ENCODE peak calls at places on chromosomes 2 and 18, in four cellular contexts. W is neuronal stem cell, S is mesendoderm, P is left ventricle myocardium inferior. Z is an unnamed sample.

GRCh38 chr2:109285244-109285651 is 156.2 kb downstream of the SH3RF3 start:
- DNase-seq in W (no peak), S (no peak), P (no peak), Z (no peak)

GRCh38 chr2:219059725-219060682 is 717 bp downstream of the IHH start:
- DNase-seq in W (no peak), S (peak; percentile 8), P (no peak), Z (no peak)

GRCh38 chr18:64273724-64274123 is 124.8 kb upstream of the LINC00305 start:
- DNase-seq in W (peak; percentile 12), S (peak; percentile 52), P (no peak), Z (no peak)

GRCh38 chr18:75183973-75184372 is 25.0 kb downstream of the PTGR3 start:
- DNase-seq in W (no peak), S (no peak), P (no peak), Z (no peak)

GRCh38 chr2:101325425-101325824 is 16.9 kb upstream of the RNF149 start:
- DNase-seq in W (no peak), S (no peak), P (no peak), Z (no peak)

GRCh38 chr2:215140166-215140707 is 1.8 kb upstream of the ABCA12 start:
- DNase-seq in W (no peak), S (no peak), P (no peak), Z (no peak)

GRCh38 chr18:11976882-11977281 is 4.4 kb upstream of the IMPA2 start:
- DNase-seq in W (no peak), S (no peak), P (no peak), Z (no peak)

GRCh38 chr18:62812242-62812641 is 96.9 kb downstream of the PHLPP1 start:
- DNase-seq in W (no peak), S (no peak), P (no peak), Z (no peak)

GRCh38 chr2:105691942-105692341 is 52.8 kb upstream of the NCK2 start:
- DNase-seq in W (no peak), S (no peak), P (no peak), Z (no peak)

DNA sequence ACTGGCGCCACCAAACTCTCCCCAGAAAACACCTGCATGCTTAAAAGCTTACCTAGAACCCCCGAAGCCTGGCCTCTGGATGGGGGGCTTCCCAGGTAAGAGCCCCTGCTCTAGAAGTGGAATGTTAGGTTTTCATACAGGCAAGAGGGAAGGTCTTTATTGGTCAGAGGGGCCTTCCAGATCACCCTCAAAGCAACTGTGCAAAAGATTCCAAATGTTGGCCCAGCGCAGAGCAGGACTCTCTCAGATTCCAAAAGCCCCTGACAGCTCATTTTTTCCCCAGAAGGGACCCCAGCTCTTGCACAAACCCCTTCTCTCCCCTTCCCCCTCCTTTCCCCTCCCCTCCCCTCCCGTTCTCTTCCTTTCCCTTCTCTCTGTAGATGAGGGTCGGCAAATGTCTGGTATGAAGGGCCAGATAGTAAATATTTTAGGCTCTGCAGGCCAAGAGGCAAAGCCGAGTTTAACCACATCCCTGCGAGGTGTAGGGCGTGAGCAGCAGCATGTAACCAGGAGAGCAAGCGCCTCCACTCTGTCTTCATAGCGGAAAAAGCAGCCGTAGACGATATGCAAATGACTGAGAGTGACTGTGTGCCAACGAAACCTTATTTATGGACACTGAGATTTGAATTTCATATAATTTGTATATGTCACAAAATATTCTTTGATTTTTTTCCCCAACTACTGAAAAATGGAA is 116.9 kb downstream of the SMAD7 start:
- DNase-seq in W (no peak), S (no peak), P (no peak), Z (peak; percentile 18)
- H3K4me3 ChIP-seq in W (no peak overlapping the region), S (no peak overlapping the region), P (no peak overlapping the region), Z (peak overlapping the region; percentile 74)

GRCh38 chr18:54154231-54154630 is 70.2 kb downstream of the MBD2 start:
- DNase-seq in W (no peak), S (no peak), P (no peak), Z (no peak)
- H3K36me3 ChIP-seq in W (peaks cover 11% of the 10 kb centered on the region), S (no peaks in the 10 kb centered on the region), P (peaks cover 71% of the 10 kb centered on the region), Z (peaks cover 69% of the 10 kb centered on the region)

GRCh38 chr2:197198890-197199289 is 111.7 kb downstream of the ANKRD44 start:
- DNase-seq in W (no peak), S (no peak), P (peak; percentile 47), Z (peak; percentile 95)
- H3K4me3 ChIP-seq in W (no peak overlapping the region), S (no peak overlapping the region), P (peak overlapping the region; percentile 31), Z (peak overlapping the region; percentile 72)

GRCh38 chr2:238039985-238040384 is 20.8 kb upstream of the SCLY start:
- DNase-seq in W (no peak), S (no peak), P (no peak), Z (no peak)
- H3K36me3 ChIP-seq in W (peaks cover 86% of the 10 kb centered on the region), S (no peaks in the 10 kb centered on the region), P (peaks cover 89% of the 10 kb centered on the region), Z (peaks cover 54% of the 10 kb centered on the region)

DNA sequence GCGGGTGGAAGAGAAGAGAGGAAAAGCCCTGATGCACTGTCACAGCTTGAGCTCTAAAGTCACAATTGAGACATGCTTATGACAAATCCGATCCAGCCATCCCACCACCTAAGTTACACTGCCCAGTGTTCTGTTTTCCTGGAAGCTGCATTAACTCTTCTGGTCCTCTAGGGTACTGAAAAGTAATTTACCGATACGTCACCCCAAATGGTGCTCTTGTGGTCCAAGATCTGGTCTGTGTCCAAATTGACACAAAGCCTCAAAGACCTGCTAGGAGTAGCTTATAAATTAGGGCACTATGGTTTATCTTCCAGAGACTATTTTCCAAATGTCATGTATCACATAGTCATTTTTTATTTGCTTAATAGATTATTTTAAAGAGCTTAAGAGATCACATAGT is 186.7 kb upstream of the ETAA1 start:
- DNase-seq in W (no peak), S (peak; percentile 17), P (no peak), Z (no peak)
- H3K4me3 ChIP-seq in W (no peak overlapping the region), S (no peak overlapping the region), P (no peak overlapping the region), Z (no peak overlapping the region)

DNA sequence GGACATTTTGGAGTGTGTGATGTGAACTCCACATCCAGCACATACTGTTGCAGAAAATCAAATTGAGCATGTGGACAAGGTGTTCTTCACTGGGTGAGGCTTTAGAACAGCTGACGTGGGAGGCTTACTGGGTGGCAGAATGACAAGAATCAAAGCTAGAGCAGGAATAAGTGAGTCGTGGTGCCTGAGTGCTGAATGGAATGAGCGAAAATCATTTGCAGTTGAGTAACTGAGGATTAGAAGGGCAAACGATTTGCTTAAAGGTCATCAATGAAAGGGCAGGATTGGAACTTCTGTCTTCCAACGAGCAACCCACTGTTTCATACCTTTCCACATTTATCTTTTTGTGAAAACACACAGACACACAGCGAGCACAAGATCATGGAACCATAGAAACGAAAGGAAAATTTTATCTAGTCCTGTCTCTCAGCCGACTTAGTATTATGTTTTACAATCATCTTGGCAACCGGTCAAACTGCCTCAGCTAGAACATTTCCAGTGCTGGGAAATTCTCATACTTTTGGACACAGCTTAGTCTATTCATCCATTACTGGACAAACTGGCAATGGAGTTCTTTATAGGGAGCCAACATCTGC is 7.2 kb upstream of the DAW1 start:
- DNase-seq in W (no peak), S (no peak), P (no peak), Z (no peak)
- H3K36me3 ChIP-seq in W (no peaks in the 10 kb centered on the region), S (no peaks in the 10 kb centered on the region), P (no peaks in the 10 kb centered on the region), Z (no peaks in the 10 kb centered on the region)

GRCh38 chr2:9656270-9656766 is 25.5 kb upstream of the YWHAQ start:
- DNase-seq in W (no peak), S (peak; percentile 84), P (no peak), Z (no peak)

GRCh38 chr2:9653485-9654271 is 22.9 kb upstream of the YWHAQ start:
- DNase-seq in W (no peak), S (no peak), P (no peak), Z (no peak)

GRCh38 chr2:9657083-9657482 is 26.3 kb upstream of the YWHAQ start:
- DNase-seq in W (no peak), S (no peak), P (no peak), Z (no peak)

GRCh38 chr2:9654429-9655100 is 23.8 kb upstream of the YWHAQ start:
- DNase-seq in W (no peak), S (no peak), P (no peak), Z (no peak)

DNA sequence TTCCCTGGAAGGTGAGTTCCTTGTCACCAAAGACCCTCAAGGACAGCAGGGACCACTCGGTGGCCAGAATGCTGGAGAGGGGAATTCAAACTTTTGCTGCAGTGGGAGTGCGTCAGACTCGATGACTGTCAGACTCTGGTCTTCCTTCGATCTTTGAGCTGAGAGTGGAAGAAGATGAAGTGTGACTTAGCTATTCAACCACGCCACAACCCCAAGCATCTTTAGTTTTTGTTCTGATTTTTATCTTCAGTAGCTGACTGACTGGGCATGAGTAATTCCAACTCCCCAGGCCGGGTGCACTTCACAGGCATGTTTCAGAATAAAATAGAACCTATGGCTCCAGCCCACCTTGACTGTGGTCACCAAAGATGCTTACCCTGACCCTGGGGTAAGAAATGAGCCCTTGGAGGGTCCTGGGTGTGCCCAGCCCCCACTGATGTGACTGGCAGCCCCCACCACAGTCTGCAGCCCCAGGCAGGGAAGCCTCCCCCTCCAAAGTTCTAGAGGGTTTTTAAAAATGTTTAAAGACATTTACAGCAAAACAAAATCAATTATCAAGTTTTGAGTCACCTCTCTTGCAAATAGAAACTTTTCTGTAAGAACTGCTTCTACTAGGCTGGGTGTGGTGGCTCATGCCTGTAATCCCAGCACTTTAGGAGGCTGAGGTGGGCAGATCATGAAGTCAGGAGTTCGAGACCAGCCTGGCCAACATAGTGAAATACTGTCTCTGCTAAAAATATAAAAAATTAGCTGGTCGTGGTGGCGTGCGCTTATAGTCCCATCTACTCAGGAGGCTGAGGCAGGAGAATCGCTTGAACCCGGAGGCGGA is 24.9 kb upstream of the YWHAQ start:
- DNase-seq in W (no peak), S (no peak), P (no peak), Z (peak; percentile 74)
- H3K4me3 ChIP-seq in W (no peak overlapping the region), S (no peak overlapping the region), P (no peak overlapping the region), Z (no peak overlapping the region)

Z was measured in CD4-positive, CD25-positive, alpha-beta regulatory T cell.